ENCODE peak calls at places on chromosomes 4 and X, in seven cellular contexts. X, M, D, U, I, Y and V are unnamed samples.

GRCh38 chr4:105145059-105145912 is 1.4 kb upstream of the TET2 start:
- DNase-seq in X (no peak), M (no peak), D (no peak), U (no peak), I (no peak), Y (no peak), V (no peak)

GRCh38 chr4:139840773-139841172 is 175.2 kb downstream of the MGST2 start:
- DNase-seq in X (no peak), M (no peak), D (no peak), U (no peak), I (no peak), Y (no peak), V (no peak)

GRCh38 chr4:101019313-101019712 is 328.0 kb downstream of the PPP3CA start:
- DNase-seq in X (no peak), M (no peak), D (no peak), U (no peak), I (no peak), Y (no peak), V (no peak)

GRCh38 chr4:82042042-82042441 is 331.7 kb downstream of the HNRNPD start:
- DNase-seq in X (no peak), M (no peak), D (no peak), U (no peak), I (no peak), Y (no peak), V (no peak)

GRCh38 chr4:182738283-182739047 is 178.7 kb downstream of the DCTD start:
- DNase-seq in X (no peak), M (no peak), D (no peak), U (no peak), I (no peak), Y (no peak), V (no peak)

GRCh38 chr4:173038192-173038896 is 130.3 kb upstream of the GALNT7 start:
- DNase-seq in X (no peak), M (no peak), D (no peak), U (no peak), I (no peak), Y (no peak), V (no peak)

GRCh38 chrX:38175140-38175539 is 45.5 kb downstream of the SRPX start:
- DNase-seq in X (peak), M (no peak), D (no peak), U (no peak), I (no peak), Y (peak), V (no peak)

GRCh38 chr4:14912426-14912825 is 89.9 kb upstream of the CPEB2 start:
- DNase-seq in X (no peak), M (no peak), D (no peak), U (no peak), I (no peak), Y (no peak), V (no peak)

GRCh38 chrX:17674611-17675010 is 62.7 kb upstream of the SCML1 start:
- DNase-seq in X (no peak), M (no peak), D (no peak), U (no peak), I (no peak), Y (peak), V (no peak)

GRCh38 chr4:105280338-105280809 is 133.7 kb downstream of the TET2 start:
- DNase-seq in X (peak), M (no peak), D (no peak), U (no peak), I (no peak), Y (no peak), V (no peak)

GRCh38 chrX:2705036-2705435 is 13.9 kb downstream of the CD99 start:
- DNase-seq in X (peak), M (peak), D (no peak), U (peak), I (no peak), Y (no peak), V (no peak)

GRCh38 chr4:76208005-76208765 is 5.4 kb downstream of the SCARB2 start:
- DNase-seq in X (peak), M (peak), D (no peak), U (peak), I (peak), Y (peak), V (peak)

GRCh38 chrX:2928583-2929434 is at the start of gene ARSD:
- DNase-seq in X (peak), M (peak), D (peak), U (peak), I (peak), Y (peak), V (peak)

GRCh38 chrX:133570549-133570948 is 155.3 kb upstream of the GPC4 start:
- DNase-seq in X (peak), M (no peak), D (no peak), U (no peak), I (no peak), Y (no peak), V (no peak)

GRCh38 chr4:85747871-85748491 is 273.0 kb downstream of the ARHGAP24 start:
- DNase-seq in X (peak), M (peak), D (peak), U (no peak), I (no peak), Y (peak), V (no peak)

GRCh38 chr4:81482344-81482743 is 10.6 kb upstream of the RASGEF1B start:
- DNase-seq in X (no peak), M (no peak), D (no peak), U (no peak), I (no peak), Y (no peak), V (no peak)

GRCh38 chrX:41759817-41760216 is 35.8 kb downstream of the GPR82 start:
- DNase-seq in X (peak), M (no peak), D (no peak), U (no peak), I (no peak), Y (peak), V (no peak)

GRCh38 chrX:39650883-39651282 is 446.9 kb downstream of the BCOR start:
- DNase-seq in X (no peak), M (no peak), D (no peak), U (peak), I (no peak), Y (no peak), V (no peak)

GRCh38 chrX:96372313-96373046 is 312.2 kb upstream of the DIAPH2 start:
- DNase-seq in X (peak), M (no peak), D (peak), U (no peak), I (no peak), Y (peak), V (no peak)

GRCh38 chr4:10381146-10381545 is 76.1 kb downstream of the ZNF518B start:
- DNase-seq in X (no peak), M (no peak), D (no peak), U (no peak), I (no peak), Y (no peak), V (no peak)

GRCh38 chrX:21295246-21295820 is 78.9 kb upstream of the CNKSR2 start:
- DNase-seq in X (no peak), M (no peak), D (no peak), U (no peak), I (no peak), Y (peak), V (no peak)

GRCh38 chr4:26028793-26029511 is 114.9 kb downstream of the SMIM20 start:
- DNase-seq in X (peak), M (peak), D (no peak), U (peak), I (peak), Y (peak), V (peak)

GRCh38 chr4:185359767-185360446 is 35.8 kb downstream of the LRP2BP start:
- DNase-seq in X (peak), M (no peak), D (peak), U (no peak), I (no peak), Y (no peak), V (no peak)

GRCh38 chrX:70208479-70208878 is 26.0 kb upstream of the AWAT1 start:
- DNase-seq in X (peak), M (no peak), D (no peak), U (no peak), I (no peak), Y (no peak), V (no peak)

GRCh38 chr4:110840221-110840654 is 217.4 kb upstream of the PITX2 start:
- DNase-seq in X (peak), M (no peak), D (no peak), U (no peak), I (no peak), Y (no peak), V (no peak)

GRCh38 chr4:188171551-188171950 is 32.3 kb downstream of the TRIML1 start:
- DNase-seq in X (peak), M (no peak), D (no peak), U (no peak), I (no peak), Y (no peak), V (no peak)

GRCh38 chrX:76971393-76972376 is 475.5 kb upstream of the FGF16 start:
- DNase-seq in X (no peak), M (no peak), D (no peak), U (no peak), I (no peak), Y (no peak), V (no peak)

GRCh38 chrX:65532016-65532415 is 2.6 kb downstream of the LAS1L start:
- DNase-seq in X (no peak), M (no peak), D (no peak), U (no peak), I (no peak), Y (no peak), V (no peak)

GRCh38 chr4:174523003-174523693 is 860 bp upstream of the HPGD start:
- DNase-seq in X (peak), M (no peak), D (no peak), U (no peak), I (no peak), Y (peak), V (no peak)

GRCh38 chr4:122045533-122045932 is 93.7 kb upstream of the TRPC3 start:
- DNase-seq in X (peak), M (no peak), D (peak), U (no peak), I (no peak), Y (peak), V (no peak)

GRCh38 chr4:181946902-181947301 is 296.3 kb upstream of the TENM3 start:
- DNase-seq in X (no peak), M (no peak), D (no peak), U (no peak), I (no peak), Y (no peak), V (no peak)

GRCh38 chrX:113548308-113549015 is 707.8 kb upstream of the AMOT start:
- DNase-seq in X (no peak), M (no peak), D (no peak), U (no peak), I (no peak), Y (no peak), V (no peak)

GRCh38 chr4:148653681-148654080 is 211.5 kb upstream of the NR3C2 start:
- DNase-seq in X (peak), M (no peak), D (no peak), U (no peak), I (no peak), Y (no peak), V (no peak)

GRCh38 chr4:78004270-78004669 is 52.9 kb upstream of the FRAS1 start:
- DNase-seq in X (no peak), M (no peak), D (no peak), U (no peak), I (no peak), Y (no peak), V (no peak)

GRCh38 chr4:86848136-86848535 is 1.0 kb downstream of the SLC10A6 start:
- DNase-seq in X (peak), M (no peak), D (peak), U (no peak), I (no peak), Y (no peak), V (no peak)
- H3K4me3 ChIP-seq in X (no peak), M (no peak), D (no peak), U (no peak), I (peak), Y (no peak), V (no peak)

DNA sequence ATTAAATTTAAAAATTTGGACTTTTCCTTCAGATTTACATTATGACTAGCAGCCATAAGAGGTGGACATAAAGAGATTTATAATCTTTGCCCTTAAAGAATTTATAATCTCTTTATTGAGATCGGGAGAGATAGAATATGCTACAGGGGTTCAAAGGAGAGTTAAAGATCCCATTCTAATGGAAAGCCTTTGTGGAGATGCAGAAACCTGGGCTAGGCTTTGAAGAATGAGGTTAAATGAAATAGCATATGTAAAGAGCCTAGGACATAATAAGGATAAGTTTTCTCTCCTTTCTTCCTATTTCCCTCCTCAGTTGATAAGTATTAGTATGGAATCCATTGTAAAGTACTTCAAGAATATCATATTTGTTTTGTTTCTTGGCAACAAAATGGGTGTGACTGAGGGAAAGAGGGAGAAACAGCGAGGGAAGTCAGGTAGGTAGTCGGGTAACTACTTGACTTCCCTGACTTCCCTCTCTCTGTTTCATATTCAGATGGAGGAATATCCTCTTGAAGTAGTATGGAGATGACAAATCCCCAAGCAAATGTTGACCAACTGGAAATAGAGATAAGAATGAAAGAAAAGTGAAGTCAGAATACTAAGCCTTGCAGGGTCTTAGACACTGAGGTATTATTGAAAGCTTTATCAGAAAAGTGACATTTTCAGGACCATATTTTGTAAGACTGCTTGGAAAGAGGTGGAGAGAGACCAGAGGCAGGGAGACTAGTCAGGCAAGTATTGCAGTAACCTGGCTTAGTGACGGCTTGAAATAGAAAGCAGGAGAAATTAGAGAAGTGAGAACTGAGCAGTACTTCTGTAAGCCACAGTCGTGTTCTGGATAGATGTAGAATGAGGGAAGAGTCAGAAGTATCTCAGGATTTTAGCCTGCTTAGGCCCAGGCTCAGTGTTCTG is 82.9 kb downstream of the PDLIM5 start:
- DNase-seq in X (no peak), M (no peak), D (no peak), U (no peak), I (no peak), Y (no peak), V (no peak)
- H3K4me3 ChIP-seq in X (no peak), M (no peak), D (no peak), U (no peak), I (peak), Y (no peak), V (no peak)

GRCh38 chr4:16171831-16172230 is 54.4 kb downstream of the TAPT1 start:
- DNase-seq in X (no peak), M (no peak), D (no peak), U (no peak), I (no peak), Y (no peak), V (no peak)

GRCh38 chr4:16176621-16177020 is 49.6 kb downstream of the TAPT1 start:
- DNase-seq in X (no peak), M (no peak), D (no peak), U (no peak), I (no peak), Y (no peak), V (no peak)
- H3K4me3 ChIP-seq in X (no peak), M (no peak), D (no peak), U (no peak), I (no peak), Y (no peak), V (no peak)

DNA sequence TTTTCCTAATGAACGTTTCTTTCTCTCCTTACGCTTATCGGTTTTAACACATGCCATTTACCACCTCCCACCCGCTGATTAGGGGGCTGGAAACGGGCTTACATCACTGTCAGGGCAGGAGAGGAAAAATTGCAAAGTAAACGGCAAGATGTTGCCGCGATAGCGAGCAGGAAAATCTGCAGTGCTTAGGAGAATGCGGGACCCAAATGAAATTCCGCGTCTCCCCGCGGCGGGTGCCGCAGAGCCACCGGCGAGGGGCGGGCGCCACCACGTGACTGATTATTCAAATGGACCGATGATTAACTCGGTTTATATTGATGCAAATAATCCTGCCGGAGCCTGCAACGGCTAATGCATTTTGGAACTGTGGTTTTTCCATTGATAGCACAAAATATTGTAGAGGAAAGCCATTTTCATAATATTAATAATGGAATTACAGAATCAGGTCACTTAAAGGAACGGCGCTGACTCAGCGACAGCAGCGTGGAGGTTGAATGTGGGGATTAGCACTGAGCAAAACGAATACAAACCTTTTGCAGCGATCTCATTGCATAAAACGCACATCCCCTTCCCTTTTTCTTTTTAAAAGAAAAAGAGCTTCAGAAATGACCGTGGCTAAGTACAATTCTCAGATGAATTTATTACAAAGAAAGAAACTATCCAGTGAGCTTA is 224.2 kb downstream of the STIM2 start:
- DNase-seq in X (peak), M (no peak), D (peak), U (no peak), I (peak), Y (no peak), V (no peak)
- H3K4me3 ChIP-seq in X (peak), M (peak), D (peak), U (peak), I (peak), Y (peak), V (no peak)

DNA sequence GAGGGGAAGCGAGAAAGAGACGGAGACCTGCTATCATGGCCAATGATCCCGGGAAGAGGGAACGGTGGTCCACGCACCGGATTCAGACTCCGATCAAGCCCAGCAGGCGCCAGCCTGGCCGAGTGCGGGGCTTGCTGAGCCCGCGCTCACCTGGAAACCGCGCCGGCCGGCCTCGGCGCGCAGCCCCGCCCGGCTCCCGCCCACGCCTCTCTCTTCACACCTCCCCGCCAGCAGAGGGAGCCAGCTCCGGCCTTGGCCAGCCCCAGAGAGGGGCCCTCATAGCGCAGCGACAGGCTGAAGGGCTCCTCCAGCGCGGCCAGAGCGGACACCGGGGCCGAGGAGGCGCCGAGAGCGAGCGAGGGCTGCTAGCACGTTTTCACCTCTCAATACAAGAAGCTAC is 36.8 kb upstream of the SPANXN2 start:
- DNase-seq in X (no peak), M (no peak), D (no peak), U (peak), I (no peak), Y (no peak), V (no peak)
- H3K4me3 ChIP-seq in X (no peak), M (no peak), D (no peak), U (no peak), I (no peak), Y (no peak), V (no peak)

DNA sequence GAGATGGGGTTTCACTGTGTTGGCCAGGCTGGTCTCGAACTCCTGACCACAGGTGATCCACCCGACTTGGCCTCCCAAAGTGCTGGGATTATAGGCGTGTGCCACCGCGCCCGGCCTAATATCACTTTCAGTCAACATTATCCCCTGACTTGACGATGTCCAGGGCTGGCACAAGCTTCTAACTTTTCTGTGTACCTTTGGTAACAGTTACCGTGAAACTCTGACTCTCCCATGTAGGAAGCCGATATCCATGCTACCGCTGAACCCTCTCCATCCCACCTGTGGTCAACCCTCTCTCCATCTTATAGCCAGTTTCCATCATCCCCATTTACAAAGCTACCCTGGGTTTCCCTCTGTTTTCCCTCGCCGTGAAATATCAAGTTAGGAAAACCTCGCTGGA is 77.5 kb downstream of the CRLF2 start:
- DNase-seq in X (no peak), M (no peak), D (no peak), U (no peak), I (no peak), Y (no peak), V (no peak)
- H3K4me3 ChIP-seq in X (no peak), M (no peak), D (no peak), U (no peak), I (no peak), Y (no peak), V (no peak)

DNA sequence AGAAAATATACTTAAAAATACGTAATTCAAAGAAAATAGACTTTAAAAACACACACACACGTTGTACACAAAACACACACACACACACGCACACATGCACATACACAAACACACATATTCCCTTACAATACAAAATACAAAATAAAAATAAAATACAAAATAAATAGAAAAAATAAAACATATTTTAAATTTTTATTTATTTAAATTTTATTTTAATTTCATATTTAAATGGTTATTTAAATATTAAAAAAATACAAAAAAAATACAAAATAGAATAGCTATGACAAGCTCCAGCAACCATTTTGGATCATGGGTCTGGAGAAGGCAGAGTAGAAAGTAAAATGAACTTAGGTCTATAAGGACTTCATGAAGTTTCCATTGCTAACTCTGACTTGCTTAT is 34.2 kb upstream of the PDGFC start:
- DNase-seq in X (no peak), M (no peak), D (no peak), U (no peak), I (no peak), Y (no peak), V (no peak)
- H3K4me3 ChIP-seq in X (no peak), M (no peak), D (no peak), U (no peak), I (no peak), Y (no peak), V (no peak)

DNA sequence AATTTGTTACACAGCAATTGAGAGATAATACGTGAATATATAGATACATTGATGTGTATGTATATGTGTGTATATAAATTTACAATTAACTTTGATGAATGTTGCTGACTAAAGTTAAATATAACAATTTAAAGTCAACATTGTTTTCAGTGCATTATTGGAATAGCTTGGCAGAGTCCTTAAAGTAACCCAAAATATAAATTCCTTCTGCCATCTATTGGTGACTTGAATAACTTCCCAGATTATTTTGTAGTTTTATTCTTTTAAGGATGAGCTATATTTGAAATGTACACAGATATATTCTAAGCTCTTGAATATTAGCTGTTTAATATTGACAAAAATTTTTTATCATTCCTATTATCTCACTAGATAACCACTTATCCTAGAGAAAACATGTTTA is 298.2 kb upstream of the FSTL5 start:
- DNase-seq in X (no peak), M (no peak), D (no peak), U (no peak), I (no peak), Y (no peak), V (no peak)
- H3K4me3 ChIP-seq in X (no peak), M (no peak), D (no peak), U (no peak), I (no peak), Y (no peak), V (no peak)